ENCODE peak calls at places on chromosome 11, in six cellular contexts. One of them, this sample, is unnamed.

GRCh38 chr11:97574976-97575665 is 1185.3 kb downstream of the JRKL start:
- DNase-seq in heart left ventricle: no peak
- DNase-seq in adrenal gland: no peak
- DNase-seq in right atrium auricular region: no peak
- DNase-seq in stomach: no peak
- DNase-seq in heart right ventricle: no peak
- DNase-seq in this sample: no peak

GRCh38 chr11:96147913-96148312 is 195.1 kb downstream of the MAML2 start:
- DNase-seq in stomach: no peak
- DNase-seq in heart right ventricle: no peak
- DNase-seq in right atrium auricular region: no peak
- DNase-seq in heart left ventricle: no peak
- DNase-seq in adrenal gland: no peak
- DNase-seq in this sample: no peak

GRCh38 chr11:74141274-74141695 is 29.5 kb downstream of the C2CD3 start:
- DNase-seq in heart left ventricle: no peak
- DNase-seq in heart right ventricle: no peak
- DNase-seq in right atrium auricular region: no peak
- DNase-seq in adrenal gland: no peak
- DNase-seq in stomach: peak; percentile 47
- DNase-seq in this sample: no peak

GRCh38 chr11:125724125-125724524 is 22.0 kb upstream of the PATE1 start:
- DNase-seq in adrenal gland: no peak
- DNase-seq in heart right ventricle: no peak
- DNase-seq in heart left ventricle: no peak
- DNase-seq in stomach: no peak
- DNase-seq in right atrium auricular region: no peak
- DNase-seq in this sample: no peak

GRCh38 chr11:95108159-95108611 is 18.5 kb downstream of the ENDOD1 start:
- DNase-seq in heart left ventricle: peak; percentile 62
- DNase-seq in heart right ventricle: peak; percentile 23
- DNase-seq in right atrium auricular region: no peak
- DNase-seq in adrenal gland: peak; percentile 88
- DNase-seq in stomach: peak; percentile 45
- DNase-seq in this sample: peak; percentile 24

GRCh38 chr11:106581399-106581798 is 436.9 kb downstream of the GUCY1A2 start:
- DNase-seq in adrenal gland: no peak
- DNase-seq in stomach: peak; percentile 58
- DNase-seq in heart left ventricle: no peak
- DNase-seq in right atrium auricular region: no peak
- DNase-seq in heart right ventricle: no peak
- DNase-seq in this sample: peak; percentile 16

GRCh38 chr11:92893276-92893675 is 76.2 kb upstream of the MTNR1B start:
- DNase-seq in heart left ventricle: no peak
- DNase-seq in heart right ventricle: no peak
- DNase-seq in right atrium auricular region: no peak
- DNase-seq in stomach: no peak
- DNase-seq in adrenal gland: no peak
- DNase-seq in this sample: no peak

GRCh38 chr11:43736502-43737193 is 56.1 kb downstream of the HSD17B12 start:
- DNase-seq in right atrium auricular region: no peak
- DNase-seq in heart right ventricle: no peak
- DNase-seq in adrenal gland: no peak
- DNase-seq in stomach: no peak
- DNase-seq in heart left ventricle: no peak
- DNase-seq in this sample: no peak

GRCh38 chr11:18720811-18721575 is 5.0 kb downstream of the IGSF22 start:
- DNase-seq in heart left ventricle: peak; percentile 87
- DNase-seq in right atrium auricular region: peak; percentile 84
- DNase-seq in heart right ventricle: peak; percentile 85
- DNase-seq in adrenal gland: peak; percentile 65
- DNase-seq in stomach: peak; percentile 81
- DNase-seq in this sample: peak; percentile 88

GRCh38 chr11:115548878-115549528 is 44.8 kb upstream of the CADM1 start:
- DNase-seq in adrenal gland: no peak
- DNase-seq in heart left ventricle: no peak
- DNase-seq in stomach: peak; percentile 46
- DNase-seq in heart right ventricle: no peak
- DNase-seq in right atrium auricular region: no peak
- DNase-seq in this sample: peak; percentile 47

GRCh38 chr11:46674463-46675287 is 25.7 kb downstream of the ARHGAP1 start:
- DNase-seq in right atrium auricular region: no peak
- DNase-seq in heart left ventricle: peak; percentile 45
- DNase-seq in heart right ventricle: peak; percentile 46
- DNase-seq in adrenal gland: peak; percentile 46
- DNase-seq in stomach: no peak
- DNase-seq in this sample: peak; percentile 28

GRCh38 chr11:64343740-64344133 is 3.7 kb downstream of the CCDC88B start:
- DNase-seq in adrenal gland: no peak
- DNase-seq in heart left ventricle: no peak
- DNase-seq in right atrium auricular region: no peak
- DNase-seq in heart right ventricle: no peak
- DNase-seq in stomach: peak; percentile 44
- DNase-seq in this sample: no peak

GRCh38 chr11:73980001-73980960 is 2.4 kb downstream of the UCP2 start:
- DNase-seq in heart left ventricle: peak; percentile 52
- DNase-seq in stomach: peak; percentile 80
- DNase-seq in adrenal gland: no peak
- DNase-seq in heart right ventricle: no peak
- DNase-seq in right atrium auricular region: peak; percentile 62
- DNase-seq in this sample: peak; percentile 58

GRCh38 chr11:69064394-69064957 is 15.7 kb downstream of the TPCN2 start:
- DNase-seq in stomach: no peak
- DNase-seq in heart right ventricle: peak; percentile 8
- DNase-seq in heart left ventricle: no peak
- DNase-seq in adrenal gland: no peak
- DNase-seq in right atrium auricular region: no peak
- DNase-seq in this sample: no peak
- TF ChIP-seq CTCF in stomach: no peak
- TF ChIP-seq CTCF in heart right ventricle: no peak
- TF ChIP-seq CTCF in heart left ventricle: no peak
- TF ChIP-seq CTCF in adrenal gland: no peak
- TF ChIP-seq CTCF in right atrium auricular region: no peak
- TF ChIP-seq CTCF in this sample: no peak

GRCh38 chr11:75585271-75585670 is 23.2 kb downstream of the SERPINH1 start:
- DNase-seq in stomach: no peak
- DNase-seq in right atrium auricular region: no peak
- DNase-seq in heart left ventricle: no peak
- DNase-seq in heart right ventricle: no peak
- DNase-seq in adrenal gland: no peak
- DNase-seq in this sample: no peak

GRCh38 chr11:75583710-75584658 is 21.9 kb downstream of the SERPINH1 start:
- DNase-seq in right atrium auricular region: peak; percentile 85
- DNase-seq in heart left ventricle: peak; percentile 71
- DNase-seq in heart right ventricle: peak; percentile 78
- DNase-seq in stomach: peak; percentile 39
- DNase-seq in adrenal gland: peak; percentile 68
- DNase-seq in this sample: peak; percentile 25

GRCh38 chr11:75579841-75580240 is 17.8 kb downstream of the SERPINH1 start:
- DNase-seq in stomach: no peak
- DNase-seq in right atrium auricular region: no peak
- DNase-seq in heart left ventricle: no peak
- DNase-seq in adrenal gland: no peak
- DNase-seq in heart right ventricle: no peak
- DNase-seq in this sample: no peak

GRCh38 chr11:75582461-75582934 is 20.4 kb downstream of the SERPINH1 start:
- DNase-seq in adrenal gland: no peak
- DNase-seq in right atrium auricular region: no peak
- DNase-seq in heart left ventricle: no peak
- DNase-seq in stomach: no peak
- DNase-seq in heart right ventricle: no peak
- DNase-seq in this sample: no peak

GRCh38 chr11:75582935-75583709 is 21.1 kb downstream of the SERPINH1 start:
- DNase-seq in heart right ventricle: peak; percentile 68
- DNase-seq in right atrium auricular region: peak; percentile 73
- DNase-seq in adrenal gland: peak; percentile 75
- DNase-seq in stomach: peak; percentile 46
- DNase-seq in heart left ventricle: peak; percentile 78
- DNase-seq in this sample: peak; percentile 75
- TF ChIP-seq CTCF in heart right ventricle: peak; percentile 42
- TF ChIP-seq CTCF in right atrium auricular region: no peak
- TF ChIP-seq CTCF in adrenal gland: no peak
- TF ChIP-seq CTCF in stomach: peak; percentile 20
- TF ChIP-seq CTCF in heart left ventricle: peak; percentile 39
- TF ChIP-seq CTCF in this sample: peak; percentile 50

GRCh38 chr11:121323208-121323607 is 30.6 kb downstream of the SC5D start:
- DNase-seq in heart right ventricle: no peak
- DNase-seq in right atrium auricular region: no peak
- DNase-seq in heart left ventricle: no peak
- DNase-seq in stomach: no peak
- DNase-seq in adrenal gland: no peak
- DNase-seq in this sample: no peak
- TF ChIP-seq CTCF in heart right ventricle: no peak
- TF ChIP-seq CTCF in right atrium auricular region: no peak
- TF ChIP-seq CTCF in heart left ventricle: no peak
- TF ChIP-seq CTCF in stomach: no peak
- TF ChIP-seq CTCF in adrenal gland: no peak
- TF ChIP-seq CTCF in this sample: no peak

DNA sequence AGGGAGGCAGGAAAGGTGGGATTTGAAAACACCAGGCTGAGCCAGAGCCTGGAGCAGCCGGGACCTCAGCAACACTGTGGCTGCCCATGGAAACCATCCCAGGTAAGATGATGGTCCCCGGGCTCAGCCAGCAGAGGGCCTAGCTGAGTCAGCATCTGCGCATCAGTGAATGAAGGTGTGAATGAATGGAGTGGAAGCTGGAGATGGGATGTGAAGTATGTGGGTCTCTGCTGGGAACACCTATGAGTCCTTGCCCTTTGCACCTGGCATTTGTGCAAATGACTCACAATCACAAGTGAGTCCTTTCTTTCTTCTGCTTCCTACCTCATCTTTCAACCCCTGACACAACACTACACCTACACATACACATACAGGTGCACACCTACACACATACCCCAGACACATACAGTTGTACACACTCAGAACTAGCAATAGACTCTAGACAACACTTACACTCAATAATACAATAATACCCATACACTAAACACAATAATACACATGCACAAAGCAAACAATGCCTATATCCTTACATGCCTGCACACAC is 62.8 kb upstream of the PRDM11 start:
- DNase-seq in adrenal gland: no peak
- DNase-seq in right atrium auricular region: no peak
- DNase-seq in stomach: no peak
- DNase-seq in heart left ventricle: no peak
- DNase-seq in heart right ventricle: no peak
- DNase-seq in this sample: peak; percentile 37
- TF ChIP-seq CTCF in adrenal gland: peak; percentile 18
- TF ChIP-seq CTCF in right atrium auricular region: no peak
- TF ChIP-seq CTCF in stomach: no peak
- TF ChIP-seq CTCF in heart left ventricle: peak; percentile 42
- TF ChIP-seq CTCF in heart right ventricle: peak; percentile 37
- TF ChIP-seq CTCF in this sample: no peak

DNA sequence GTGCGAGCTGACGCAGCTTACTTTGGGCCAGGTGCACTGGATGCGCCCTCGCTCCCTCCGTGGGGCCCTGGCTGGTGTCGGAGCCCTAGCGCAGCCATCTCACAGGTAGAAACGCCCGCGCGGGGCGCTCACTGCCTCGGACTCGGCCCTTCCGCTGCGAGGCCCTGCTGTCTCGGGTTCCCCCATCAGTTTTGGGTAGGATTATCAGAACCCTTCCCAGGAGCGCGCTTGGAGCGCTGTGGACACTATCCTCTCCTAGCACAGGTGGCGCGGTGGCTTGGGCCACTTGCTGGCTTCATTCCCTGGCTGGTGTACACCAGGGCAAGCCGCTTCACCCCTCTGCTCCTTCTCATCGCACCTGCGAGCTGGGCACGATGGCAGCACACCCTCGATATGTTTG is 35.7 kb upstream of the B3GAT1 start:
- DNase-seq in adrenal gland: no peak
- DNase-seq in heart right ventricle: no peak
- DNase-seq in heart left ventricle: no peak
- DNase-seq in right atrium auricular region: no peak
- DNase-seq in stomach: no peak
- DNase-seq in this sample: no peak
- TF ChIP-seq CTCF in adrenal gland: no peak
- TF ChIP-seq CTCF in heart right ventricle: no peak
- TF ChIP-seq CTCF in heart left ventricle: no peak
- TF ChIP-seq CTCF in right atrium auricular region: no peak
- TF ChIP-seq CTCF in stomach: no peak
- TF ChIP-seq CTCF in this sample: no peak

DNA sequence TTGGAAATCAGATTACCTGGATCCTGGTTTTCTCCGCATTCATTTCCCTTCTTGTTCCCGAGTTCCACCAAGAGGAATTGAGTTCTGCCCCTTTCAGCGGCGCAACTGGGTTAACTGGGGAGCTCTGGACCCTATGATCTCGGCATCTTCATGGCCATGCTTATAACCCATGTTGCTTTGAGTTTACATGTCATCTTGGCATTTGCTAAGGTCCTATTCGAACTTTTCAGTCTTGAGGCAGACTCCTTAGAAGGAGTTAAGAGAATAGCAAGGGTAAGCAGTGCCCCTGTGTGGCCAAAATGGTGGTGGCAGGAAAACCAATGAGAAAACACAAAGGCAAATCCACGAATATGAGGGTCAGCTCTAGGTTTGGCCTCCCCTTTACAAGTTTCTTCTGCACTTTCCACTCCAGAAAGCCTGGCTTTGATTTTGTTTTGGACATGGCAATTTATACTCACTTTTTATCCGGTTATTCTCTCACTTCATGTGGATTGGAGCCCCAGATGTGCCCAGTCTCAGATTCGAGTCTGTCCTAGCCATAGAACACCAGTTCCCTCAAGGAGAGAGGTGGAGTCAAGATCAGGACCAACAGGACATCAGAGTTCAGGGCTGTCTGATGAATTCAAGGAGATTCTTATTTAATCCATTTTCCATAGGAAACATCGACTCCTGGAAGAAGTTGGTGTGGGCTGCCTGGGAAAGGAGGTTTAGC is 55.3 kb upstream of the FBXO3 start:
- DNase-seq in adrenal gland: peak; percentile 35
- DNase-seq in stomach: peak; percentile 67
- DNase-seq in right atrium auricular region: peak; percentile 69
- DNase-seq in heart left ventricle: peak; percentile 52
- DNase-seq in heart right ventricle: peak; percentile 24
- DNase-seq in this sample: peak; percentile 62
- TF ChIP-seq CTCF in adrenal gland: peak; percentile 43
- TF ChIP-seq CTCF in stomach: peak; percentile 46
- TF ChIP-seq CTCF in right atrium auricular region: peak; percentile 73
- TF ChIP-seq CTCF in heart left ventricle: peak; percentile 85
- TF ChIP-seq CTCF in heart right ventricle: peak; percentile 84
- TF ChIP-seq CTCF in this sample: peak; percentile 57

This sample was measured in body of pancreas.